ENCODE peak calls at places on chromosomes 5 and 9, in five cellular contexts. G, V, W, M and K are unnamed samples.

GRCh38 chr5:65871182-65871581 is 55.2 kb upstream of the ERBIN start:
- DNase-seq in G (peak), V (no peak), W (no peak), M (no peak), K (no peak)

GRCh38 chr9:133710661-133711427 is 27.3 kb downstream of the SARDH start:
- DNase-seq in G (no peak), V (no peak), W (no peak), M (no peak), K (no peak)

GRCh38 chr9:128747233-128747632 is 23.3 kb upstream of the ZDHHC12 start:
- DNase-seq in G (no peak), V (no peak), W (no peak), M (no peak), K (no peak)

GRCh38 chr5:40594811-40595210 is 84.9 kb upstream of the PTGER4 start:
- DNase-seq in G (no peak), V (no peak), W (no peak), M (no peak), K (no peak)

GRCh38 chr5:6013496-6013895 is 364.9 kb downstream of the MED10 start:
- DNase-seq in G (no peak), V (no peak), W (no peak), M (no peak), K (no peak)

GRCh38 chr5:91177639-91178038 is 205.5 kb downstream of the ARRDC3 start:
- DNase-seq in G (no peak), V (no peak), W (no peak), M (no peak), K (no peak)

GRCh38 chr9:77561321-77562020 is 86.7 kb downstream of the GNA14 start:
- DNase-seq in G (no peak), V (no peak), W (no peak), M (no peak), K (no peak)

GRCh38 chr5:28557114-28557513 is 1518.7 kb upstream of the CDH9 start:
- DNase-seq in G (no peak), V (no peak), W (no peak), M (no peak), K (no peak)

GRCh38 chr5:176904276-176904675 is 5.1 kb upstream of the HK3 start:
- DNase-seq in G (no peak), V (no peak), W (no peak), M (no peak), K (no peak)

GRCh38 chr9:100937377-100937776 is 91.2 kb upstream of the PLPPR1 start:
- DNase-seq in G (no peak), V (no peak), W (no peak), M (no peak), K (no peak)

GRCh38 chr5:92364986-92365550 is 982.0 kb upstream of the ARRDC3 start:
- DNase-seq in G (no peak), V (no peak), W (no peak), M (no peak), K (no peak)

GRCh38 chr5:51990241-51990640 is 607.0 kb downstream of the ISL1 start:
- DNase-seq in G (no peak), V (no peak), W (no peak), M (peak), K (no peak)

GRCh38 chr9:27196383-27196782 is 87.4 kb downstream of the TEK start:
- DNase-seq in G (no peak), V (no peak), W (no peak), M (no peak), K (no peak)

GRCh38 chr5:60677831-60678664 is 21.9 kb downstream of the DEPDC1B start:
- DNase-seq in G (peak), V (peak), W (peak), M (peak), K (no peak)

GRCh38 chr5:135660826-135661555 is 82.2 kb upstream of the CXCL14 start:
- DNase-seq in G (no peak), V (peak), W (no peak), M (no peak), K (no peak)
- TF ChIP-seq REST in G (no peak), V (no peak), W (no peak), M (no peak), K (no peak)

DNA sequence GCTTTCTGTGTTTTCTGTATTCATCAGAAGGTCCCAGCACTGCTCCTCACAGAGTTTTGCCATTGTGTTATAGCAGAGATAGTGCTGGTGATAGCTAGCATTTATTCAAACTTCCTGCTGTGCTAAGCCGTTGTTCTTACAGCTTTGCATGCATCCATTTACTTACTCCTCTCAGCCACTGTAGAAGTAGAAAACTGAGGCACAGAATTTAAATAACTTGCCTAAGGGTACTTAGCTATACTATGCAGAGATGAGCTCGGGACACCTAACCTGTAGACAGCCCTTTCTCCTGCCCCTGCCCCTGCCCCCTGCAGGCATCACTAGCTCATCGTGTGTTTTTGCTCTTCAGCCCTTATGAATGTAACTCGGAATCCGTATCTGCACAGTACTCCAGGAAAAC is 227.6 kb downstream of the SAXO1 start:
- DNase-seq in G (no peak), V (no peak), W (no peak), M (no peak), K (no peak)
- TF ChIP-seq REST in G (no peak), V (no peak), W (no peak), M (no peak), K (no peak)

GRCh38 chr5:54944364-54944763 is 41.0 kb downstream of the ESM1 start:
- DNase-seq in G (peak), V (peak), W (peak), M (peak), K (no peak)
- TF ChIP-seq REST in G (no peak), V (no peak), W (no peak), M (no peak), K (no peak)

GRCh38 chr5:167785106-167785505 is 506.3 kb upstream of the WWC1 start:
- DNase-seq in G (no peak), V (no peak), W (no peak), M (no peak), K (no peak)

GRCh38 chr5:167778228-167778627 is 513.2 kb upstream of the WWC1 start:
- DNase-seq in G (no peak), V (no peak), W (no peak), M (no peak), K (no peak)

GRCh38 chr5:167785896-167786295 is 505.5 kb upstream of the WWC1 start:
- DNase-seq in G (no peak), V (no peak), W (no peak), M (no peak), K (no peak)

GRCh38 chr5:167786871-167787568 is 504.4 kb upstream of the WWC1 start:
- DNase-seq in G (no peak), V (no peak), W (no peak), M (no peak), K (no peak)

GRCh38 chr5:167783145-167783817 is 508.2 kb upstream of the WWC1 start:
- DNase-seq in G (no peak), V (no peak), W (no peak), M (no peak), K (no peak)
- TF ChIP-seq REST in G (no peak), V (no peak), W (no peak), M (no peak), K (no peak)

DNA sequence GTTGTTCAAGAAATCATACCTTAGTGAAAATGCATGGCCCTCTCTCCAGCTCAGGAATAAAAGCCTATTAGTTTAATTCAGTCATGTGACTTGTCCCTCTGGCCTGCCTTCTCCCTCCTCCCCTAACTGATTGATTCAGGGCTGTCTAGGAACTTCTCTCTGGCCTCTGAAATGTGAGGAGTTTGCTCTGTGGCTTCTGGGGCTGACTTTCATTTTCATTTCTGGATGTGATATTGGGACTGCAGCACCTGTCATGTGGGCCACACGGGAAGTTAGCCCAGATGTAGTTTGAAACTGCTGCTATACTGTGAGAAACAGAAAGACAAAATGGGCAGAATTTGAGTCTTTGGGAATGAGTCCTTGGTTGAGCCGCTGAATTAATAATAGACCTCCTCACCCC is 44.8 kb downstream of the PARP8 start:
- DNase-seq in G (no peak), V (no peak), W (no peak), M (peak), K (no peak)
- TF ChIP-seq REST in G (no peak), V (no peak), W (no peak), M (no peak), K (no peak)